ENCODE peak calls at places on chromosome 13, in four cellular contexts. W is stimulated activated CD8-positive, alpha-beta memory T cell treated with anti-CD3 and anti-CD28 coated beads, Interleukin-4, amount 100 ng/mL, for 24 hours; C is effector memory CD8-positive, alpha-beta T cell; X is ascending aorta. P is an unnamed sample.

GRCh38 chr13:97757807-97758206 is 195.7 kb upstream of the IPO5 start:
- DNase-seq in W (no peak), C (no peak), X (no peak), P (peak; percentile 68)

GRCh38 chr13:59715591-59715990 is 448.1 kb downstream of the DIAPH3 start:
- DNase-seq in W (no peak), C (no peak), X (no peak), P (no peak)

GRCh38 chr13:45511310-45512147 is 46.8 kb downstream of the COG3 start:
- DNase-seq in W (no peak), C (peak; percentile 37), X (no peak), P (no peak)

GRCh38 chr13:73984201-73984600 is 150.0 kb downstream of the KLF12 start:
- DNase-seq in W (no peak), X (no peak), C (no peak), P (no peak)

GRCh38 chr13:99063952-99064351 is 86.1 kb upstream of the DOCK9 start:
- DNase-seq in X (no peak), W (no peak), C (no peak), P (no peak)

GRCh38 chr13:32639502-32640105 is 53.4 kb downstream of the PDS5B start:
- DNase-seq in X (no peak), C (peak; percentile 47), W (no peak), P (peak; percentile 65)

GRCh38 chr13:90800082-90800746 is 547.3 kb upstream of the MIR17HG start:
- DNase-seq in X (no peak), C (no peak), W (no peak), P (peak; percentile 74)

GRCh38 chr13:24161010-24161775 is 673 bp downstream of the SPATA13 start:
- DNase-seq in W (peak; percentile 30), X (no peak), C (peak; percentile 37), P (peak; percentile 22)

GRCh38 chr13:43961909-43962308 is 82.2 kb downstream of the LACC1 start:
- DNase-seq in X (no peak), W (no peak), C (no peak), P (no peak)

GRCh38 chr13:62327367-62327766 is 911.7 kb upstream of the PCDH20 start:
- DNase-seq in C (no peak), W (no peak), X (no peak), P (no peak)

GRCh38 chr13:102839462-102839861 is 6.4 kb upstream of the ERCC5 start:
- DNase-seq in X (no peak), W (no peak), C (no peak), P (no peak)

GRCh38 chr13:99398071-99398470 is 90.9 kb upstream of the GPR183 start:
- DNase-seq in W (no peak), C (no peak), X (no peak), P (no peak)

GRCh38 chr13:50187352-50188029 is 172.2 kb downstream of the KCNRG start:
- DNase-seq in C (no peak), X (no peak), W (no peak), P (no peak)

GRCh38 chr13:28035146-28035782 is 46.8 kb upstream of the URAD start:
- DNase-seq in W (no peak), X (no peak), C (no peak), P (no peak)

GRCh38 chr13:31781064-31781463 is 41.7 kb downstream of the RXFP2 start:
- DNase-seq in X (no peak), W (no peak), C (no peak), P (no peak)

GRCh38 chr13:106568225-106569003 is 477 bp upstream of the ARGLU1 start:
- DNase-seq in W (no peak), C (no peak), X (no peak), P (no peak)

GRCh38 chr13:99384468-99384867 is 77.3 kb upstream of the GPR183 start:
- DNase-seq in X (no peak), C (no peak), W (no peak), P (no peak)

GRCh38 chr13:97114696-97115095 is 107.4 kb upstream of the MBNL2 start:
- DNase-seq in C (no peak), X (no peak), W (no peak), P (no peak)

GRCh38 chr13:29654807-29655547 is 59.5 kb upstream of the SLC7A1 start:
- DNase-seq in C (no peak), X (no peak), W (no peak), P (no peak)

GRCh38 chr13:97043302-97043701 is 49.0 kb upstream of the OXGR1 start:
- DNase-seq in C (no peak), X (no peak), W (no peak), P (no peak)

GRCh38 chr13:25886438-25887214 is 165.2 kb downstream of the SHISA2 start:
- DNase-seq in X (no peak), W (no peak), C (no peak), P (no peak)

GRCh38 chr13:40190656-40191100 is 475.8 kb downstream of the FOXO1 start:
- DNase-seq in C (peak; percentile 58), W (peak; percentile 52), X (peak; percentile 37), P (peak; percentile 79)

GRCh38 chr13:25377244-25377962 is 5.6 kb downstream of the ATP8A2 start:
- DNase-seq in W (no peak), X (no peak), C (no peak), P (no peak)

GRCh38 chr13:40565282-40566148 is 100.9 kb downstream of the FOXO1 start:
- DNase-seq in W (no peak), X (no peak), C (no peak), P (no peak)

GRCh38 chr13:35987572-35988513 is 143.3 kb downstream of the DCLK1 start:
- DNase-seq in W (no peak), X (no peak), C (no peak), P (no peak)

GRCh38 chr13:61670384-61671161 is 254.9 kb upstream of the PCDH20 start:
- DNase-seq in X (no peak), W (no peak), C (no peak), P (no peak)

GRCh38 chr13:114119196-114119595 is 13.2 kb downstream of the RASA3 start:
- DNase-seq in W (no peak), X (no peak), C (no peak), P (no peak)